ENCODE peak calls at places on chromosome X, in six cellular contexts. I, G, E, A, K and D are unnamed samples.

GRCh38 chrX:55579115-55579514 is 44.1 kb upstream of the FOXR2 start:
- DNase-seq in I (no peak), G (no peak), E (no peak), A (no peak), K (no peak), D (no peak)

GRCh38 chrX:7926501-7926900 is 712 bp downstream of the PNPLA4 start:
- DNase-seq in I (no peak), G (no peak), E (no peak), A (no peak), K (no peak), D (no peak)

GRCh38 chrX:13533726-13534125 is 35.7 kb upstream of the EGFL6 start:
- DNase-seq in I (no peak), G (no peak), E (no peak), A (no peak), K (no peak), D (no peak)

GRCh38 chrX:10016516-10017132 is 49.5 kb downstream of the CLDN34 start:
- DNase-seq in I (no peak), G (no peak), E (no peak), A (no peak), K (no peak), D (no peak)

GRCh38 chrX:41332005-41332404 is 2.0 kb upstream of the DDX3X start:
- DNase-seq in I (no peak), G (no peak), E (no peak), A (no peak), K (no peak), D (no peak)

GRCh38 chrX:37956223-37956622 is 50.1 kb upstream of the SYTL5 start:
- DNase-seq in I (no peak), G (no peak), E (no peak), A (no peak), K (no peak), D (no peak)

GRCh38 chrX:18041656-18042055 is 179.0 kb downstream of the BEND2 start:
- DNase-seq in I (no peak), G (no peak), E (no peak), A (no peak), K (no peak), D (no peak)

GRCh38 chrX:6226646-6227444 is 1.8 kb downstream of the NLGN4X start:
- DNase-seq in I (peak; percentile 29), G (peak; percentile 45), E (peak; percentile 28), A (no peak), K (no peak), D (no peak)

GRCh38 chrX:318068-318738 is 393 bp downstream of the GTPBP6 start:
- DNase-seq in I (peak; percentile 99), G (peak; percentile 98), E (peak; percentile 96), A (peak; percentile 98), K (peak; percentile 96), D (peak; percentile 99)

GRCh38 chrX:46967547-46967946 is 55.3 kb downstream of the JADE3 start:
- DNase-seq in I (no peak), G (no peak), E (no peak), A (no peak), K (no peak), D (no peak)

GRCh38 chrX:95065151-95065550 is 1391.1 kb downstream of the FAM133A start:
- DNase-seq in I (no peak), G (no peak), E (no peak), A (no peak), K (no peak), D (no peak)

GRCh38 chrX:79107891-79108718 is 36.4 kb upstream of the GPR174 start:
- DNase-seq in I (no peak), G (no peak), E (no peak), A (no peak), K (no peak), D (no peak)

GRCh38 chrX:139448996-139449395 is 81.5 kb upstream of the F9 start:
- DNase-seq in I (no peak), G (no peak), E (no peak), A (no peak), K (no peak), D (no peak)

GRCh38 chrX:281166-281999 is at the start of gene PLCXD1:
- DNase-seq in I (no peak), G (peak; percentile 55), E (peak; percentile 61), A (peak; percentile 45), K (peak; percentile 25), D (peak; percentile 44)

GRCh38 chrX:106415276-106415895 is 196.4 kb upstream of the RADX start:
- DNase-seq in I (no peak), G (no peak), E (no peak), A (no peak), K (no peak), D (peak; percentile 1)

GRCh38 chrX:23118890-23119527 is 119.2 kb downstream of the DDX53 start:
- DNase-seq in I (no peak), G (no peak), E (no peak), A (no peak), K (no peak), D (no peak)

GRCh38 chrX:83984961-83985360 is 124.0 kb downstream of the CYLC1 start:
- DNase-seq in I (peak; percentile 16), G (peak; percentile 29), E (peak; percentile 12), A (no peak), K (no peak), D (no peak)

GRCh38 chrX:140050906-140051305 is 85.6 kb upstream of the CXorf66 start:
- DNase-seq in I (no peak), G (no peak), E (no peak), A (no peak), K (no peak), D (no peak)

GRCh38 chrX:368811-369562 is 17.7 kb downstream of the PPP2R3B start:
- DNase-seq in I (peak; percentile 80), G (peak; percentile 33), E (no peak), A (no peak), K (no peak), D (no peak)

GRCh38 chrX:40734956-40735317 is 405 bp downstream of the MED14 start:
- DNase-seq in I (no peak), G (peak; percentile 63), E (no peak), A (peak; percentile 67), K (peak; percentile 36), D (no peak)

GRCh38 chrX:71533850-71534515 is 1.1 kb downstream of the OGT start:
- DNase-seq in I (peak; percentile 52), G (peak; percentile 64), E (peak; percentile 72), A (peak; percentile 66), K (peak; percentile 30), D (peak; percentile 58)

DNA sequence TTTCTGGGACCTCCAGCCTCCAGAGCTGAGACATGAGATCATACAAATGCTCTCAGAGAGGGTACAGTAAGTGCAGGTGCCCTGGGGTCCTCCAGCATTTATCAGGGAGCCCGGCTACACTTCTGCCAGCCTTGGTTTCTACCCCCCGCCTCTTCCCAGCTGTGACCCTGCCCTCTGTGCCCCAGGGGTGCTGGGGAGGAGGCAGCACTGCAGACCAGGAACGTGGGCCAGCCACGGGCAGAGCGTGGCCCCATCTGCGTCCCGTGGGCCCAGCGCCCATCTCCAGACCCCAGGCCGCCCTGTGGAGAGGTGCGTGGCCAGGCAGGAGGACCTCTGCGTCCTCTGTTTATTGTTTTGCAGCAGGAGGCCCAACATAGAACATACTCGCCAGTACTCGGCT is 6.1 kb downstream of the SLC25A6 start:
- DNase-seq in I (no peak), G (no peak), E (peak; percentile 19), A (peak; percentile 58), K (no peak), D (no peak)
- H3K4me1 ChIP-seq in I (peaks cover 23% of the 10 kb centered on the region), G (peaks cover 16% of the 10 kb centered on the region), E (peaks cover 33% of the 10 kb centered on the region), A (peaks cover 23% of the 10 kb centered on the region), K (peaks cover 7% of the 10 kb centered on the region), D (peaks cover 7% of the 10 kb centered on the region)

DNA sequence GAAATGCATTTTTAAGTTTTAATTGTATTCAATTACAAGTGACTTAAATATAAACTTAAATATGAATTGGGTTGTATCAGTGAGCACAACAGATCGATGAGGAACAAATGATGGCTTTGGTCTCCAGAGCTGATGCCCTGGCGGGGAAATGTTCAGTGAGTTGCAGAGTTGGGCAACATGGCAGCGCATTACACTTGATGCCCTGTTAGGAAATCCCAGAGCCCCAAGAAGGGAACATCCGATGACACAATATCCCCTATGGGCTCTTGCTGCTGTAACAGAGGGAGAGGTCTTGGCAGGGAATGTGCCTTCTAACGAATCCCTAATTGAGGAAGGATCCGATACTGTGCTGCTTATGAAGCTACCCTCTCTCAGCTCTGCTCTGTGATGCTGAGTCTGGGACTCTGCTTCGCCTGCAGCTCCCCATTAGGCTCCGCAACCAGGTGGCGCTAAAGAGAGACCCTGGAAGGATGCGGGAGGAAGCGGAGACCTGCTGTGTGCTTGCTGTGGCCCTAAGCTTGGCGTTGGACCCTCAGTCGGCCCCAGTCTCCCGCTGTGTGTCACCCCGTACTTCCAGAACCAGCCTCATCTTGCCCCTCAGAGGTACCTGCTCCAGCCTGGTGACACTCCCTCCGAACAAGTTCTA is 38.9 kb downstream of the PDHA1 start:
- DNase-seq in I (peak; percentile 44), G (no peak), E (peak; percentile 76), A (peak; percentile 72), K (no peak), D (no peak)
- H3K36me3 ChIP-seq in I (no peaks in the 10 kb centered on the region), G (no peaks in the 10 kb centered on the region), E (no peaks in the 10 kb centered on the region), A (no peaks in the 10 kb centered on the region), K (no peaks in the 10 kb centered on the region), D (no peaks in the 10 kb centered on the region)

DNA sequence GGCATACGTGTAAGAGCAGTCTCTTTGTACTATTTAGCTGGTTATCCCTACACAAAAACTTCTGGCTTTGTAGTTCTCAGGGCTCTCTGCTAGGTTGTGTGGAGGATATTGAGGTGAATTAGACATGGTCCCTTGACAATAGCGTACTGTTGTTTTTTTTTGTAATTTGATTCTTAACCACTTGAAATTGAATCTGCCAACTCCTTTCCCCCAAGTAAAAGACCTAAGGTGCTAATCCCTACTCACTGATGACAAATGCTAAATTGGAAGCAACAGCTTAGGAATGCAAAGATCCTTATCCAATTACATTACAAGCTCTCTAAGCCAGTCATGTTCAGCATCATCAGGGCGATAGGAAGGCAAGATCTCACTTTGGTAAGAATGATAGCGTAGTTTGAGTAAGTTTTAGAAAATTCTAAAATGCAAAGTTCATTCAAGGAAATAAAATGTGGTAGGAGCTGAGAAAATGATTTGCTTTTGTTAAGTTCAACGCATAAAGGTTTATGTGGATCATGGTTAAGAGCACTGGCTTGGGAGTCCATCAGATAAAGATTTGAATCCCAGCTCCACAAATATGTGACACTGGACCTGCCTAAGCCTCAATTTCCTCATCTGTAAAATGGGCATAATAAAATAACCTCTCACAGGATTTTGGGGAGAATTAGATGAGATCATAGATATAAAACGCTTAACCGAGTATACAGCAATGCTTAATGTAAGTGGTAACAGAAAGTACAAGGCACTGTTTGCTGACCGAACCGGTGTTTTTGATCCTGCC is 39.3 kb downstream of the DOCK11 start:
- DNase-seq in I (no peak), G (no peak), E (no peak), A (no peak), K (no peak), D (no peak)
- H3K4me1 ChIP-seq in I (no peaks in the 10 kb centered on the region), G (no peaks in the 10 kb centered on the region), E (peaks cover 21% of the 10 kb centered on the region), A (peaks cover 7% of the 10 kb centered on the region), K (no peaks in the 10 kb centered on the region), D (peaks cover 32% of the 10 kb centered on the region)

DNA sequence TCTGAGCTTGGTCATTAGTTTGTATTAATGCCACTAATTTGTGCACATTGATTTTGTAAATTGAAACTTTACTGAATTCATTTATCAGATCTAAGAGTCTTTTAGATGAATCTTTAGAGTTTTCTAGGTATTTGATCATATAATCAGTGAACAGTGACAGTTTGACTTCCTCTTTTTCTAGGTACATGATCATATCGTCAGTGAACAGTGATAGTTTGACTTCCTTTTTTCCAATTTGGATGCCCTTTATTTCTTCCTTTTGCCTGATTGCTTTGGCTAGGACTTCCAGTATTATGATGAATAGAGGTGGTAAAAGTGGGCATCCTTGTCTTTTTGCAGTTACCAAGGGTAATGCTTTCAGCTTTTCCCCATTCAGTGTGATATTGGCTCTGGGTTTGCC is 421.4 kb upstream of the CPXCR1 start:
- DNase-seq in I (no peak), G (no peak), E (no peak), A (no peak), K (no peak), D (no peak)
- H3K36me3 ChIP-seq in I (no peaks in the 10 kb centered on the region), G (no peaks in the 10 kb centered on the region), E (no peaks in the 10 kb centered on the region), A (no peaks in the 10 kb centered on the region), K (no peaks in the 10 kb centered on the region), D (no peaks in the 10 kb centered on the region)